ENCODE peak calls at places on chromosome 21, in six cellular contexts. B, U, V, S, F and C are unnamed samples.

GRCh38 chr21:37642493-37642892 is 273.8 kb downstream of the KCNJ6 start:
- DNase-seq in V (no peak), U (peak; percentile 78), F (no peak), B (no peak), S (peak; percentile 41), C (no peak)

GRCh38 chr21:45513003-45513706 is 29.1 kb downstream of the SLC19A1 start:
- DNase-seq in U (no peak), B (peak; percentile 86), S (peak; percentile 15), V (peak; percentile 66), F (no peak), C (no peak)

GRCh38 chr21:37767984-37768383 is 148.3 kb downstream of the KCNJ6 start:
- DNase-seq in S (no peak), F (peak; percentile 36), V (no peak), U (no peak), B (no peak), C (no peak)

GRCh38 chr21:16002872-16003466 is 273.2 kb downstream of the USP25 start:
- DNase-seq in U (no peak), F (peak; percentile 36), V (no peak), B (no peak), S (no peak), C (no peak)

GRCh38 chr21:44338971-44339910 is at the start of gene CFAP410:
- DNase-seq in U (peak; percentile 99), S (peak; percentile 95), B (peak; percentile 88), V (peak; percentile 96), F (peak; percentile 92), C (peak; percentile 95)

GRCh38 chr21:44520326-44521300 is 19.4 kb downstream of the KRTAP10-1 start:
- DNase-seq in U (no peak), S (peak; percentile 8), B (no peak), F (no peak), V (peak; percentile 39), C (no peak)

GRCh38 chr21:43204638-43205037 is 35.8 kb downstream of the CRYAA start:
- DNase-seq in U (no peak), F (no peak), S (no peak), V (no peak), B (no peak), C (no peak)

GRCh38 chr21:34091607-34092006 is 18.2 kb downstream of the MRPS6 start:
- DNase-seq in F (no peak), B (no peak), V (no peak), S (no peak), U (peak; percentile 23), C (no peak)

GRCh38 chr21:38092033-38092432 is 164.8 kb upstream of the KCNJ15 start:
- DNase-seq in U (no peak), S (no peak), V (no peak), B (no peak), F (no peak), C (no peak)

GRCh38 chr21:43903451-43904091 is 38.5 kb downstream of the AGPAT3 start:
- DNase-seq in V (peak; percentile 44), F (no peak), S (no peak), B (no peak), U (no peak), C (no peak)

GRCh38 chr21:44418108-44418875 is 37.0 kb upstream of the LRRC3 start:
- DNase-seq in F (no peak), S (no peak), V (peak; percentile 63), B (no peak), U (no peak), C (no peak)

GRCh38 chr21:35234725-35235124 is 185.6 kb upstream of the RUNX1 start:
- DNase-seq in S (no peak), B (no peak), V (no peak), F (peak; percentile 79), U (no peak), C (no peak)
- H3K27me3 ChIP-seq in S (no peaks in the 10 kb centered on the region), B (no peaks in the 10 kb centered on the region), V (no peaks in the 10 kb centered on the region), F (no peaks in the 10 kb centered on the region), U (no peaks in the 10 kb centered on the region), C (no peaks in the 10 kb centered on the region)

GRCh38 chr21:29606613-29607012 is 307.9 kb downstream of the BACH1 start:
- DNase-seq in F (no peak), V (no peak), B (no peak), S (no peak), U (no peak), C (no peak)

GRCh38 chr21:29604096-29604495 is 305.4 kb downstream of the BACH1 start:
- DNase-seq in B (no peak), S (no peak), U (no peak), V (no peak), F (no peak), C (no peak)

DNA sequence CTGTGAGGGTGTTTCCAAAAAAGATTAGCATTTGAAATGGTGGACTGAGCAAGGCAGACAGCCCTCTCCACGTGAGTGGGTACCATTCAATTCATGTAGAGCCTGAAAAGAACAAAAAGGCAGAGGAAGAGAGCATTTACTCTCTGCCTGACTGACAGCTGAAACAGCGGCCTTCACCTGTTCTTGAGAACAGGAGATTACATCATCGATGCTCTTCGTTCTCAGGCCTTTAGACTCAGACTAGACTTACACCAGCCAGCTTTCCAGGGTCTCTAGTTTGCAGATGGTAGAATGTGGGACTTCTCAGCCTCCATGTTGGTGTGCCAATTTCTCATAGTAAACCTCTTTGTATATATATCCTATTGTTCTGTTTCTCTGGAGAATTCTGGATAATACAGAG is 302.4 kb downstream of the BACH1 start:
- DNase-seq in V (no peak), B (no peak), S (no peak), U (no peak), F (no peak), C (no peak)
- H3K27me3 ChIP-seq in V (no peaks in the 10 kb centered on the region), B (no peaks in the 10 kb centered on the region), S (no peaks in the 10 kb centered on the region), U (no peaks in the 10 kb centered on the region), F (no peaks in the 10 kb centered on the region), C (no peaks in the 10 kb centered on the region)

DNA sequence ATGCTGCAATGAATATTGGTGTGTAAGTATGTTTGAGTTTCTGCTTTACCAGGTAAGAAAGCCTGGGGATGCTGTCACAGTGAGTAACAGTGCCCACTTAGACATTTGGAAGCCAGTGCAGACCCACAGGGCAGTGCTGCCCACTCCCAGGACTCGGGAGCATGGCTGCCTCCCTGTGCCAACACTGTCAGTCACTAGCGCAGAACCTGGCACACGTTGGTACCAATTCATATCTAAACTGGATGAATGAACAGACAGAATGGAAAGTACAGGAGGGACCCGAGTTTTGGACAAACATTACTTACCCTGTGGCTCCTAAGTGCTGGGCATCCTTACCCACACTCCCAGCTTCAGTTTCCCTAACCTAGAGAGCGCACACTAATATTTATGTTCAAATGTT is 1.6 kb upstream of the EVA1C start:
- DNase-seq in V (no peak), F (no peak), B (no peak), S (no peak), U (no peak), C (no peak)
- H3K27me3 ChIP-seq in V (no peaks in the 10 kb centered on the region), F (no peaks in the 10 kb centered on the region), B (peaks cover 32% of the 10 kb centered on the region), S (no peaks in the 10 kb centered on the region), U (peaks cover 80% of the 10 kb centered on the region), C (no peaks in the 10 kb centered on the region)

GRCh38 chr21:32951041-32951440 is 74.7 kb upstream of the OLIG2 start:
- DNase-seq in S (no peak), U (peak; percentile 90), V (no peak), F (no peak), B (no peak), C (no peak)
- H3K27me3 ChIP-seq in S (no peaks in the 10 kb centered on the region), U (no peaks in the 10 kb centered on the region), V (no peaks in the 10 kb centered on the region), F (peaks cover 8% of the 10 kb centered on the region), B (peaks cover 68% of the 10 kb centered on the region), C (peaks cover 41% of the 10 kb centered on the region)

GRCh38 chr21:32993894-32994293 is 31.8 kb upstream of the OLIG2 start:
- DNase-seq in F (no peak), S (no peak), B (no peak), V (no peak), U (no peak), C (no peak)

GRCh38 chr21:32994305-32994704 is 31.4 kb upstream of the OLIG2 start:
- DNase-seq in V (no peak), B (no peak), F (peak; percentile 2), S (no peak), U (no peak), C (no peak)

GRCh38 chr21:32990666-32991065 is 35.1 kb upstream of the OLIG2 start:
- DNase-seq in B (no peak), U (peak; percentile 23), S (no peak), F (no peak), V (no peak), C (no peak)

GRCh38 chr21:32991299-32991850 is 34.4 kb upstream of the OLIG2 start:
- DNase-seq in V (no peak), B (no peak), F (no peak), S (no peak), U (peak; percentile 71), C (no peak)
- H3K27me3 ChIP-seq in V (no peaks in the 10 kb centered on the region), B (peaks cover 34% of the 10 kb centered on the region), F (peaks cover 11% of the 10 kb centered on the region), S (no peaks in the 10 kb centered on the region), U (no peaks in the 10 kb centered on the region), C (peaks cover 12% of the 10 kb centered on the region)

GRCh38 chr21:18350216-18350615 is 53.4 kb downstream of the TMPRSS15 start:
- DNase-seq in V (no peak), B (no peak), F (peak; percentile 32), U (no peak), S (no peak), C (peak; percentile 34)

GRCh38 chr21:18356801-18357200 is 46.8 kb downstream of the TMPRSS15 start:
- DNase-seq in S (no peak), V (no peak), U (no peak), F (no peak), B (no peak), C (no peak)

GRCh38 chr21:18349468-18349867 is 54.1 kb downstream of the TMPRSS15 start:
- DNase-seq in V (no peak), U (no peak), S (no peak), F (no peak), B (no peak), C (no peak)

GRCh38 chr21:18354947-18355346 is 48.6 kb downstream of the TMPRSS15 start:
- DNase-seq in V (no peak), B (no peak), S (no peak), U (no peak), F (peak; percentile 10), C (no peak)
- H3K27me3 ChIP-seq in V (no peaks in the 10 kb centered on the region), B (no peaks in the 10 kb centered on the region), S (no peaks in the 10 kb centered on the region), U (no peaks in the 10 kb centered on the region), F (no peaks in the 10 kb centered on the region), C (no peaks in the 10 kb centered on the region)

GRCh38 chr21:18244721-18245486 is at the start of gene CHODL:
- DNase-seq in B (no peak), V (peak; percentile 62), S (no peak), F (peak; percentile 1), U (peak; percentile 49), C (peak; percentile 47)
- H3K27me3 ChIP-seq in B (no peaks in the 10 kb centered on the region), V (no peaks in the 10 kb centered on the region), S (no peaks in the 10 kb centered on the region), F (no peaks in the 10 kb centered on the region), U (peaks cover 67% of the 10 kb centered on the region), C (no peaks in the 10 kb centered on the region)